ENCODE peak calls at places on chromosomes 16 and 17, in six cellular contexts. S, P, Z, V, I and Q are unnamed samples.
A peak's percentile ranks its signal among the peaks of the same experiment; 100 is the strongest.

GRCh38 chr17:55873017-55873758 is 122.3 kb downstream of the PCTP start:
- DNase-seq in I (no peak), V (no peak), P (no peak), S (no peak), Z (no peak), Q (no peak)

GRCh38 chr17:47916489-47917208 is 20.6 kb downstream of the SP2 start:
- DNase-seq in S (no peak), P (no peak), V (no peak), Z (no peak), I (no peak), Q (no peak)

GRCh38 chr16:70801611-70802010 is 653 bp upstream of the VAC14 start:
- DNase-seq in I (no peak), Z (no peak), P (no peak), V (no peak), S (no peak), Q (no peak)

GRCh38 chr17:38735161-38735997 is 5.2 kb downstream of the CISD3 start:
- DNase-seq in Z (peak; percentile 69), V (no peak), I (no peak), P (no peak), S (peak; percentile 10), Q (peak; percentile 63)

GRCh38 chr16:90008708-90009145 is 10.5 kb downstream of the DBNDD1 start:
- DNase-seq in Z (no peak), V (peak; percentile 12), I (no peak), S (no peak), P (no peak), Q (peak; percentile 46)

GRCh38 chr17:46763416-46763815 is 55.1 kb downstream of the WNT3 start:
- DNase-seq in S (no peak), Z (no peak), V (no peak), I (no peak), P (no peak), Q (no peak)

GRCh38 chr17:56679148-56679766 is 85.8 kb downstream of the NOG start:
- DNase-seq in P (no peak), S (no peak), Z (no peak), V (peak; percentile 42), I (no peak), Q (no peak)

GRCh38 chr17:56808503-56808902 is 25.2 kb downstream of the C17orf67 start:
- DNase-seq in I (no peak), S (no peak), P (no peak), Z (no peak), V (no peak), Q (no peak)

GRCh38 chr17:35002876-35003551 is 22.7 kb downstream of the LIG3 start:
- DNase-seq in V (peak; percentile 66), P (no peak), Z (no peak), S (no peak), I (no peak), Q (no peak)

GRCh38 chr17:601462-602303 is 113.0 kb downstream of the VPS53 start:
- DNase-seq in Z (peak; percentile 24), V (peak; percentile 80), P (no peak), S (no peak), I (no peak), Q (no peak)

GRCh38 chr16:1367486-1368174 is 15.9 kb downstream of the GNPTG start:
- DNase-seq in Z (no peak), S (no peak), I (no peak), P (no peak), V (no peak), Q (no peak)

GRCh38 chr17:70119545-70119944 is 44.5 kb downstream of the KCNJ16 start:
- DNase-seq in V (no peak), I (no peak), P (no peak), Z (no peak), S (no peak), Q (no peak)

GRCh38 chr17:70120420-70120819 is 45.4 kb downstream of the KCNJ16 start:
- DNase-seq in P (no peak), V (no peak), S (no peak), Z (no peak), I (no peak), Q (no peak)

GRCh38 chr17:70123193-70123592 is 46.1 kb upstream of the KCNJ2 start:
- DNase-seq in V (no peak), S (no peak), Z (no peak), I (no peak), P (no peak), Q (no peak)

GRCh38 chr17:70119961-70120360 is 44.9 kb downstream of the KCNJ16 start:
- DNase-seq in S (no peak), P (no peak), V (peak; percentile 29), I (no peak), Z (no peak), Q (no peak)

DNA sequence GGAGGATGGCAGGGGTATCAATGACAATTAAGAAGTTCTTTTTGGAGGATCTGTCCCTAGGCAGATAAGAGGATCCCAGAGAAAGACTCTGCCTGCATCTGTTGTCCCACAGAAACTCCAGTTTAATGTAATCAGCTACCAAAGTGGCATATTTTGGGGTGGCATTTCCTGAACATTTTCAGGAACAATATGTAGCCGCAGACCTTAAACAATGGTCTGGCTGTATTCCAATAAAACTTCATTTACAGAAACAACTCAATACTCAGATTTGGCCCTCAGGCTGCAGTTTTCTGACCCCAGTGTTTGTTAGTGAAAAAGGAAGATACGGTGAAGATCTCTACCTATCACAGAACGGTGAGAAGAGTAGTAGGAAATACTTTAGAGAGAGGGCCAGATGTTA is 46.1 kb downstream of the KCNJ16 start:
- DNase-seq in P (no peak), Z (no peak), V (no peak), S (no peak), I (no peak), Q (no peak)
- H3K27ac ChIP-seq in P (no peak overlapping the region), Z (no peak overlapping the region), V (no peak overlapping the region), S (no peak overlapping the region), I (no peak overlapping the region), Q (no peak overlapping the region)

DNA sequence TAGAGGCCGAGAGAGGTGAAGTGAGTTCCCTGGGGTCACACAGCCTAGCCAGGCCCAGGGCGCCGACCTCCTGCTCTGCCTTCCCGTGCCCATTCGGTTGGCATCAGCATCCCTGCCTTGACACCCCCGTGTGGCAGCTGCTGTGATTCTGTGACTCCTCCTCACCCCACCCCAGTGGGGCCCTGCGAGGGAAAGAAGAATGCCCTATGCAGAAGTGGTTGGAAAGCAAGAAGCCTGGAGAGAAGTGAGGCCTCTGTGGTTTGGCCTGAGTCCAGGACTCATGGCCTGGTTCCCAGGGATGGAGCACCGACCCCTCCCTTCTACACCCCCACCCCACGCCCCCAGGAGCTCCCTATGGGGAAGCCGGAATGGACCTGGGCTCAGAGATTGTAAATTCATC is 296.2 kb downstream of the SEC14L1 start:
- DNase-seq in P (no peak), I (peak; percentile 61), Z (peak; percentile 51), V (peak; percentile 78), S (no peak), Q (no peak)
- H3K27ac ChIP-seq in P (no peak overlapping the region), I (no peak overlapping the region), Z (peak overlapping the region; percentile 28), V (peak overlapping the region; percentile 31), S (no peak overlapping the region), Q (peak overlapping the region; percentile 98)

GRCh38 chr17:73611630-73612029 is 32.6 kb downstream of the SDK2 start:
- DNase-seq in P (no peak), S (no peak), V (no peak), Z (no peak), I (no peak), Q (no peak)
- H3K27ac ChIP-seq in P (no peak overlapping the region), S (no peak overlapping the region), V (no peak overlapping the region), Z (no peak overlapping the region), I (no peak overlapping the region), Q (no peak overlapping the region)

DNA sequence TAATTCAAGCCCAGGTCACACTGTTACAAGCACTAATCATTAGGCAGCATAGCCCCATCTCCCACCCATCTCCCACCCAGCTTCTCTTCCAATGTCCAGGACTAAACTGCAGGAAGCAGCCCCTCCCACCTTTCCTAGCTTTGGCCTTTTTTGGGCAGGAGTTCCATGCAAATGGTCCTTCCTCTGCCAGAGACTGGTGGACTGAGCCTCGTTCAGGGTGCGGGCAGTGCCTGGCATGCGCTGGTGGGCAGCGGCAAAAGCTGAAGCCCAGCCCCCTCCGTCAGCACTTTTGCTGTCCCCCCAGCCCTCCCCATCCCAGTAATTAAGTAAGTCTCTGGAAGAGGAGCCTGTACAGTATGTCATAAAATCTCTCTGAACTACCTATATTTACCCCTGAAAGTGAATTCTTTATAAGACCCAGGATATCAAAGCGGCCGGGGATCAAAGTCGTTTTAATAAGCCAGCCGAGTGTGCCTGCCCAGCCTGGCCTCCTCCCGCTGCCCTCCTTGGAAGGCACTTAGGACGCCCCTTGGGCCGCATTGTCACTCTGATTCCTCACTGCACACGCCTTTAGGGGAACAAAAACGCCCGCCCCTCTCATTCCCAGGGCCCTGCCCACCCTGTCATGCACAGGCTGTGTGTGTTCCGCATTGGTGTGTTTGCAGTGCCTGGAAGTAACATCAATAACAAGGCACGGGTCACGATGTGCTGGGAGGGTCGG is 109.9 kb downstream of the IRX5 start:
- DNase-seq in V (no peak), P (no peak), S (no peak), Z (no peak), I (no peak), Q (no peak)
- H3K27ac ChIP-seq in V (no peak overlapping the region), P (no peak overlapping the region), S (no peak overlapping the region), Z (no peak overlapping the region), I (no peak overlapping the region), Q (no peak overlapping the region)

GRCh38 chr16:81460075-81460474 is 15.5 kb downstream of the CMIP start:
- DNase-seq in I (no peak), S (no peak), Z (no peak), P (no peak), V (no peak), Q (no peak)
- H3K27ac ChIP-seq in I (no peak overlapping the region), S (no peak overlapping the region), Z (no peak overlapping the region), P (no peak overlapping the region), V (no peak overlapping the region), Q (no peak overlapping the region)

DNA sequence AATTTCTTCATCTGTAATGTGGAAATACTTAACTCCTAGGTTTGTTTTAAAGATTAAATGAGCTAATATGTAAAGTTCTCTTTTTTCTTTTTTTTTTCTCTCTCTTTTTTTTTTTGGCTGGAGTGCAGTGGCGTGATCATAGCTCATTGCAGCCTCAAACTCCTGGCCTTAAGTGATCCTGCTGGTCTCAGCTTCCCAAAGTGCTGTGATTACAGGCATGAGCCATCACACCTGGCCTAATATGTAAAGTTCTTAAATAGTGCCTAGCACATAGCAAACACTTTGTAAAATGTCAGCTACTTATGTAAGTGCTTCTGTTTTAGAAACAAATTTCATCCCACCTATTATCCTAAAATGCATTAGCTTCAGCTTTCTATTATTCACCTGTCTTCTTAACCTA is 40.0 kb downstream of the TMC6 start:
- DNase-seq in P (no peak), I (no peak), S (no peak), V (no peak), Z (no peak), Q (no peak)
- H3K27ac ChIP-seq in P (no peak overlapping the region), I (no peak overlapping the region), S (no peak overlapping the region), V (no peak overlapping the region), Z (no peak overlapping the region), Q (no peak overlapping the region)

DNA sequence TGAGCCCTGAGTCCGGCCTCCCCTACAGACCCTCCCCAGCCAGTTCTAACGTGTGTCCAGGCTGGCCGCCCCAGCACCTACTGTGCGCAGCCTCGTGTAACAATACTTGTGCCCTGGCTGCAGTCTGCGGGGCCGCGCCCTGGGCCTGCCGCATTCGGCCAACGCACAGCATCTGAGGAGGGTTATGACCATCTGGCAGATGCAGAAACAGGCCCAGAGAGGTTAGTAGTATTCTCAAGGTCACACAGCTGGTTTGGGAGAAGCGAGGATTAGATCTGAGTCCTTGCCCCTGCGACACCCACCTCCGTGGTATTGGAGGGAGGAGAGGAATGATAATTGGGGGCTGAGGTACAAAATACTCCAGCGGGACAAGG is 997 bp downstream of the RIPOR1 start:
- DNase-seq in P (no peak), Z (no peak), V (peak; percentile 25), S (no peak), I (no peak), Q (no peak)
- H3K27ac ChIP-seq in P (peak overlapping the region; percentile 93), Z (peak overlapping the region; percentile 72), V (peak overlapping the region; percentile 95), S (peak overlapping the region; percentile 81), I (peak overlapping the region; percentile 76), Q (no peak overlapping the region)